ENCODE peak calls at places on chromosomes 6 and 20, in six cellular contexts. B is progenitor cell of endocrine pancreas, Y is AG10803, K is choroid plexus epithelial cell, L is AG04450, G is esophagus squamous epithelium. Q is an unnamed sample.

GRCh38 chr20:33018169-33018931 is 10.8 kb downstream of the BPIFB2 start:
- DNase-seq in L (no peak), G (no peak), K (no peak), B (no peak), Y (no peak), Q (no peak)

GRCh38 chr20:38018385-38018784 is 14.9 kb downstream of the TTI1 start:
- DNase-seq in B (no peak), Y (no peak), K (no peak), L (no peak), G (no peak), Q (no peak)

GRCh38 chr6:45196121-45196520 is 132.0 kb upstream of the RUNX2 start:
- DNase-seq in Y (no peak), K (peak), L (no peak), G (no peak), B (no peak), Q (no peak)

GRCh38 chr6:144150673-144151009 is 324 bp downstream of the STX11 start:
- DNase-seq in Y (no peak), B (peak), K (peak), L (no peak), G (no peak), Q (peak)

GRCh38 chr6:146875927-146876270 is 277.1 kb downstream of the ADGB start:
- DNase-seq in K (no peak), L (no peak), B (no peak), G (no peak), Y (no peak), Q (no peak)

GRCh38 chr6:146244630-146245143 is 215.8 kb downstream of the GRM1 start:
- DNase-seq in G (no peak), L (no peak), Y (no peak), B (no peak), K (no peak), Q (no peak)

GRCh38 chr6:40293109-40293823 is 293.9 kb downstream of the LRFN2 start:
- DNase-seq in B (no peak), K (no peak), G (no peak), L (no peak), Y (no peak), Q (no peak)

GRCh38 chr20:46774943-46775560 is 65.6 kb downstream of the SLC2A10 start:
- DNase-seq in L (no peak), B (no peak), Y (no peak), K (no peak), G (no peak), Q (no peak)

GRCh38 chr6:131948221-131948661 is 2.9 kb downstream of the CCN2 start:
- DNase-seq in B (no peak), K (peak), L (peak), Y (peak), G (no peak), Q (no peak)

GRCh38 chr6:36040958-36041357 is 13.3 kb downstream of the MAPK14 start:
- DNase-seq in B (no peak), G (no peak), Y (no peak), L (no peak), K (no peak), Q (no peak)
- TF ChIP-seq CTCF in B (no peak), G (no peak), Y (no peak), L (no peak), K (no peak), Q (no peak)

GRCh38 chr6:4731996-4732395 is 44.2 kb upstream of the CDYL start:
- DNase-seq in K (no peak), G (no peak), Y (no peak), B (no peak), L (no peak), Q (no peak)
- TF ChIP-seq CTCF in K (no peak), G (no peak), Y (no peak), B (no peak), L (no peak), Q (no peak)

DNA sequence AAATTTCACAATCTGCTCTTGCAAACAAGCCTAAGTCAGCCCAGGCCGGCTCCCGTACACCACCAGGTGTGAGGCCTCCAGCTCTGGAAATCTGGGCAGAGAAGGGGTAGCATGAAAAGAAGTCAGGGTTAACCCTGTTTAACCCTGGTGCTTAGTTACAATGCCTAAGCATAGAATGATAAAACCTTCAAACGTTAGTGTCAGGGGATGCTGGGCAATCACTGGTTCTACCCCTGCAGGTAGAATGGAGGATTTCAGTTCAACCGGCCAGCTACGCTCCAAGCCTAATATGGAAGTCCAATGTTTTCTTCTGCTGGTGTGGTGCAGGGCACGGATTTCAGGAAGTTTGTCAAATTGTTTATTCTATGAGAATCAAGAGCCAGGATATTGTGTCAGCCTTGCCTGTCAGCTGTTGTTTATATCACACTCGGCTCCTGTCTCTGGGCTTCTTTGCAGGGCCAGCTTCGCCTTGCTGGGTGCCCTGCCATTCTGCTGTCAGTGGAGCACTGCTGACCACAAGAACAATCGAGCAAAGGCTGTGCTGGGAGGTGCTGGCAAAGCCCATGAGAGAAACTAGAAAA is 20.2 kb upstream of the CD93 start:
- DNase-seq in K (peak), Y (no peak), L (peak), B (no peak), G (no peak), Q (peak)
- TF ChIP-seq CTCF in K (peak), Y (no peak), L (peak), B (peak), G (peak), Q (peak)

DNA sequence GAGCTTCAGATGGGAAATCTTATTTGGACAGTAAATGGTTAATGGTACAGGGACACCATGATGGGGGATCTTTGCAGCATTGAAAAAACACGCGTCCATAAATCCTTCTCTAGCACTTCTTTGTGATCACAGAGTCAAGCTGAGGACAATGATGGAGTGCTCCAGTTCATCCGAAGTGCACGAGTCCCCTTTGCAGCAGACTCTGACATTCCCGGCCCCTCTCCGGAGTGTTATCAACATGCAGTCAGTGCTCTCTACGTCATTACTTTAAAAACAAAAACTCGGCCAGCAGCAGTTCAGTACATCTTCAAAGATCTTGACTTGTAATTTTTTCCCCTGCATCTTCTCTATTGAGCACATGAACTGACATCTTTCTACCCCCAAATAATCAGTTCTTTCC is 185.5 kb upstream of the AKAP12 start:
- DNase-seq in L (no peak), Y (no peak), G (no peak), K (peak), B (no peak), Q (no peak)
- TF ChIP-seq CTCF in L (no peak), Y (no peak), G (no peak), K (no peak), B (no peak), Q (no peak)

GRCh38 chr6:113461153-113461897 is 395.8 kb upstream of the MARCKS start:
- DNase-seq in B (no peak), K (peak), L (no peak), G (no peak), Y (no peak), Q (no peak)
- TF ChIP-seq CTCF in B (peak), K (peak), L (peak), G (no peak), Y (no peak), Q (no peak)

DNA sequence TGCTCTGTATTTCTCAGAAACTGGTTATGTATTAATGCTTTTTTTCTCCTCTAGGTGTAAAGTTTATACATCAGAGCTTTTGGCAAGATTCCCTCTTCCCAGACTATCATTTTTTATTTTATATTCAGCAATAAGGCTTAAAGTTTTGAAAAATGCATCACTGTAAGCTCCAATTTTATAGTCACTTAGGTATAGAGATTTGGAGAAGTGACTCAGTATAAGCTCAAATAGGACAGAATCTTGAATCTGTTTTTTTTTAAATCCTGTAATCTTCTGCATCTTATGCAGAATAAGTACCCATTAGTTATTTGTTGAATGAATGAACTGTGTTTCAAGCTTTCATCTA is 1.0 kb downstream of the NCOA7 start:
- DNase-seq in G (no peak), B (no peak), Y (no peak), K (no peak), L (no peak), Q (no peak)
- TF ChIP-seq CTCF in G (no peak), B (no peak), Y (no peak), K (no peak), L (no peak), Q (no peak)

Q was measured in endothelial cell.